ENCODE peak calls at places on chromosome 3, in eight cellular contexts. I is B cell, H is neural crest cell, U is NCI-H345, A is hippocampal formation, K is GM12892, C is AML-193, Z is SK-N-DZ. Y is an unnamed sample.

GRCh38 chr3:191753186-191753585 is 292.2 kb downstream of the PYDC2 start:
- DNase-seq in C (no peak), U (no peak), I (no peak), K (no peak), A (no peak), H (no peak), Z (no peak), Y (no peak)

GRCh38 chr3:131535596-131535995 is 32.8 kb upstream of the MRPL3 start:
- DNase-seq in U (no peak), C (no peak), H (no peak), A (no peak), I (no peak), Z (no peak), K (no peak), Y (no peak)

GRCh38 chr3:14413381-14414071 is 11.1 kb downstream of the SLC6A6 start:
- DNase-seq in C (no peak), I (no peak), A (no peak), K (no peak), U (no peak), Z (no peak), H (no peak), Y (no peak)

GRCh38 chr3:137121704-137122314 is 164.0 kb downstream of the IL20RB start:
- DNase-seq in I (no peak), C (peak), U (peak), Z (peak), A (peak), K (peak), H (peak), Y (no peak)

GRCh38 chr3:3665961-3666640 is 133.1 kb upstream of the LRRN1 start:
- DNase-seq in U (no peak), C (no peak), H (no peak), A (no peak), K (no peak), I (no peak), Z (peak), Y (no peak)

GRCh38 chr3:188842628-188843027 is 329.1 kb upstream of the TPRG1 start:
- DNase-seq in K (no peak), C (peak), A (no peak), I (no peak), H (no peak), U (no peak), Z (no peak), Y (no peak)

GRCh38 chr3:128787256-128788253 is 61.6 kb downstream of the RAB7A start:
- DNase-seq in A (no peak), U (no peak), Z (peak), H (peak), C (peak), I (peak), K (no peak), Y (no peak)

GRCh38 chr3:107560166-107560565 is 37.4 kb downstream of the BBX start:
- DNase-seq in A (no peak), Z (no peak), C (no peak), K (no peak), H (no peak), I (no peak), U (no peak), Y (no peak)

GRCh38 chr3:44848634-44849033 is 13.1 kb upstream of the TMEM42 start:
- DNase-seq in Z (no peak), I (no peak), A (no peak), H (no peak), C (no peak), K (no peak), U (no peak), Y (no peak)

GRCh38 chr3:168511428-168512014 is 415.8 kb upstream of the GOLIM4 start:
- DNase-seq in C (peak), K (no peak), U (no peak), I (no peak), A (peak), H (no peak), Z (peak), Y (no peak)

GRCh38 chr3:175346573-175347356 is 487.6 kb downstream of the NAALADL2 start:
- DNase-seq in Z (no peak), U (peak), I (no peak), A (peak), C (no peak), K (no peak), H (no peak), Y (peak)

GRCh38 chr3:49411550-49411967 is 217 bp downstream of the RHOA start:
- DNase-seq in A (no peak), K (no peak), H (no peak), C (peak), Z (no peak), U (peak), I (peak), Y (peak)

GRCh38 chr3:30756218-30756617 is 138.2 kb downstream of the GADL1 start:
- DNase-seq in A (no peak), U (no peak), K (no peak), H (no peak), C (no peak), Z (no peak), I (no peak), Y (no peak)

GRCh38 chr3:72340476-72341379 is 507.5 kb downstream of the SHQ1 start:
- DNase-seq in H (no peak), Z (no peak), U (no peak), C (no peak), I (no peak), A (no peak), K (no peak), Y (no peak)

GRCh38 chr3:54830658-54831057 is 97.2 kb downstream of the LRTM1 start:
- DNase-seq in C (peak), I (no peak), Z (no peak), A (no peak), U (peak), K (no peak), H (peak), Y (no peak)

GRCh38 chr3:10757021-10757820 is 58.8 kb upstream of the SLC6A11 start:
- DNase-seq in A (no peak), Z (no peak), C (no peak), K (no peak), H (no peak), I (no peak), U (no peak), Y (no peak)